ENCODE peak calls at places on chromosomes 11 and 22, in six cellular contexts. M, A, P, G, O and D are unnamed samples.
A peak's percentile ranks its signal among the peaks of the same experiment; 100 is the strongest.

GRCh38 chr22:43449205-43449830 is 37.5 kb downstream of the MPPED1 start:
- DNase-seq in M (no peak), A (no peak), P (no peak), G (no peak), O (no peak), D (no peak)

GRCh38 chr11:112085822-112086421 is 634 bp downstream of the TIMM8B start:
- DNase-seq in M (peak; percentile 18), A (no peak), P (peak; percentile 17), G (peak; percentile 43), O (peak; percentile 42), D (no peak)

GRCh38 chr11:95289378-95289777 is 58.4 kb upstream of the SESN3 start:
- DNase-seq in M (no peak), A (no peak), P (no peak), G (no peak), O (peak; percentile 30), D (no peak)

GRCh38 chr11:128503231-128503991 is 83.9 kb downstream of the ETS1 start:
- DNase-seq in M (no peak), A (no peak), P (peak; percentile 96), G (no peak), O (peak; percentile 98), D (no peak)

GRCh38 chr11:44711113-44711512 is 15.6 kb upstream of the TSPAN18 start:
- DNase-seq in M (no peak), A (no peak), P (no peak), G (no peak), O (no peak), D (peak; percentile 51)

GRCh38 chr11:84558085-84558905 is 1068.8 kb downstream of the DLG2 start:
- DNase-seq in M (peak; percentile 28), A (no peak), P (peak; percentile 53), G (peak; percentile 53), O (peak; percentile 66), D (peak; percentile 8)

GRCh38 chr11:40328890-40329617 is 1130.4 kb downstream of the LRRC4C start:
- DNase-seq in M (peak; percentile 76), A (no peak), P (peak; percentile 100), G (peak; percentile 29), O (peak; percentile 99), D (no peak)

GRCh38 chr11:12223771-12224536 is 113.6 kb downstream of the MICAL2 start:
- DNase-seq in M (no peak), A (no peak), P (peak; percentile 27), G (no peak), O (no peak), D (no peak)

GRCh38 chr22:27815826-27816530 is 14.4 kb upstream of the MN1 start:
- DNase-seq in M (no peak), A (no peak), P (no peak), G (no peak), O (no peak), D (no peak)

GRCh38 chr22:49735411-49736311 is 92.0 kb downstream of the BRD1 start:
- DNase-seq in M (no peak), A (peak; percentile 61), P (no peak), G (no peak), O (no peak), D (peak; percentile 53)

GRCh38 chr22:44351685-44352377 is 39.1 kb upstream of the SHISAL1 start:
- DNase-seq in M (no peak), A (peak; percentile 61), P (peak; percentile 95), G (peak; percentile 39), O (peak; percentile 89), D (no peak)

GRCh38 chr22:49191506-49191980 is 636.1 kb downstream of the BRD1 start:
- DNase-seq in M (no peak), A (no peak), P (no peak), G (no peak), O (no peak), D (no peak)

GRCh38 chr22:19802881-19803735 is 42.5 kb downstream of the TBX1 start:
- DNase-seq in M (no peak), A (peak; percentile 58), P (no peak), G (no peak), O (no peak), D (no peak)

GRCh38 chr11:122733301-122733686 is 77.8 kb downstream of the UBASH3B start:
- DNase-seq in M (no peak), A (no peak), P (peak; percentile 92), G (peak; percentile 47), O (peak; percentile 64), D (no peak)

GRCh38 chr11:1842149-1843097 is 3.6 kb downstream of the TNNI2 start:
- DNase-seq in M (peak; percentile 97), A (peak; percentile 74), P (no peak), G (peak; percentile 98), O (no peak), D (no peak)

GRCh38 chr11:72738199-72739141 is 13.7 kb downstream of the ARAP1 start:
- DNase-seq in M (no peak), A (peak; percentile 90), P (peak; percentile 33), G (peak; percentile 45), O (peak; percentile 73), D (no peak)

GRCh38 chr11:3855808-3856491 is 486 bp downstream of the STIM1 start:
- DNase-seq in M (peak; percentile 56), A (peak; percentile 93), P (no peak), G (peak; percentile 57), O (no peak), D (peak; percentile 14)

GRCh38 chr11:4482445-4482844 is at the start of gene OR52K1:
- DNase-seq in M (no peak), A (no peak), P (no peak), G (peak; percentile 19), O (no peak), D (no peak)

GRCh38 chr11:122619757-122620156 is 35.8 kb upstream of the UBASH3B start:
- DNase-seq in M (no peak), A (no peak), P (no peak), G (no peak), O (no peak), D (no peak)

GRCh38 chr11:128424867-128425285 is 162.5 kb downstream of the ETS1 start:
- DNase-seq in M (peak; percentile 63), A (peak; percentile 70), P (peak; percentile 66), G (no peak), O (peak; percentile 45), D (no peak)

GRCh38 chr22:22693531-22693884 is 49.1 kb downstream of the GGTLC2 start:
- DNase-seq in M (no peak), A (no peak), P (no peak), G (no peak), O (no peak), D (no peak)

GRCh38 chr11:116813781-116814471 is 9.2 kb downstream of the APOA4 start:
- DNase-seq in M (no peak), A (no peak), P (no peak), G (no peak), O (no peak), D (no peak)

GRCh38 chr22:38142606-38143005 is 32.1 kb upstream of the BAIAP2L2 start:
- DNase-seq in M (no peak), A (no peak), P (no peak), G (no peak), O (no peak), D (no peak)

GRCh38 chr22:38139901-38140300 is 29.4 kb upstream of the BAIAP2L2 start:
- DNase-seq in M (no peak), A (no peak), P (no peak), G (no peak), O (no peak), D (no peak)

GRCh38 chr22:38148252-38148651 is 33.4 kb downstream of the PLA2G6 start:
- DNase-seq in M (no peak), A (no peak), P (peak; percentile 66), G (no peak), O (peak; percentile 60), D (no peak)

GRCh38 chr22:38141574-38141973 is 31.1 kb upstream of the BAIAP2L2 start:
- DNase-seq in M (no peak), A (no peak), P (no peak), G (no peak), O (no peak), D (no peak)

DNA sequence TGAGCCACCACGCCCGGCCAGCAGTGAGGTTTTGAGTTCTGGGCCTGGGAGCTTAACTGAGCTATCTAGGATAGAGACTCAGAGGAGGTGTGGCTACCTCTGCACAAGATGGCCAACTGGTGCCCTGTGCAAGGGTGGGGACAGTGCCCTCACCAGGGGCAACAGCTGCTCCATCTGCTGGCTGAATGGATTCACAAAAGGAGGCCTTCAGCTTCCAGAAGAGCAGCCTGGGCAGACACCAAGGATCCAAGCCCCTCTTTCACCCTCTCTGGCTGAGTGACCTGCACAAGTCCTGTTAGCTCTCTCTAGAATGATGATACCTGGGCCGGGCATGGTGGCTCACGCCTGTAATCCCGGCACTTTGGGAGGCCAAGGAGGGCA is 33.5 kb upstream of the BAIAP2L2 start:
- DNase-seq in M (no peak), A (no peak), P (no peak), G (no peak), O (no peak), D (no peak)
- TF ChIP-seq CTCF in M (no peak), A (no peak), P (no peak), G (no peak), O (no peak), D (no peak)

DNA sequence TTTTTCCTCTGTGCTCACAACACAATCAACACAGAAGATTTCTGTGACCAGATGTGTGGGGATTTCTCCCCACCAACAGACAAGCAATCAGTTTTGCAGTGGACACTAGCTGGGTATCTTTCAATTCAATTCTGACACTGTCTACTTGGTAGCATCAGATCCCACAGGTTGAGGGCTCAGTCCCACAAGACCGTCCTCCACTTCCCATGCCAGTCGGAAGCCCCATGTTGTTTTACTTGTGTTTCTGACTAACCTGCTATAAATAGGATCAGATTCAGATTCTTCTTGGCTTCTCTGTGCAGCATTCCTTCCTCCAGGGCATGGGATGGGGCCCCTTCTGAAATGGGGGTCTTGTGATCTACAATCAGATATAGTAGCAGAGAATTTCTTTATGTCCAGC is 19.6 kb downstream of the ACER3 start:
- DNase-seq in M (no peak), A (no peak), P (no peak), G (no peak), O (peak; percentile 12), D (no peak)
- TF ChIP-seq CTCF in M (no peak), A (no peak), P (no peak), G (no peak), O (no peak), D (no peak)

DNA sequence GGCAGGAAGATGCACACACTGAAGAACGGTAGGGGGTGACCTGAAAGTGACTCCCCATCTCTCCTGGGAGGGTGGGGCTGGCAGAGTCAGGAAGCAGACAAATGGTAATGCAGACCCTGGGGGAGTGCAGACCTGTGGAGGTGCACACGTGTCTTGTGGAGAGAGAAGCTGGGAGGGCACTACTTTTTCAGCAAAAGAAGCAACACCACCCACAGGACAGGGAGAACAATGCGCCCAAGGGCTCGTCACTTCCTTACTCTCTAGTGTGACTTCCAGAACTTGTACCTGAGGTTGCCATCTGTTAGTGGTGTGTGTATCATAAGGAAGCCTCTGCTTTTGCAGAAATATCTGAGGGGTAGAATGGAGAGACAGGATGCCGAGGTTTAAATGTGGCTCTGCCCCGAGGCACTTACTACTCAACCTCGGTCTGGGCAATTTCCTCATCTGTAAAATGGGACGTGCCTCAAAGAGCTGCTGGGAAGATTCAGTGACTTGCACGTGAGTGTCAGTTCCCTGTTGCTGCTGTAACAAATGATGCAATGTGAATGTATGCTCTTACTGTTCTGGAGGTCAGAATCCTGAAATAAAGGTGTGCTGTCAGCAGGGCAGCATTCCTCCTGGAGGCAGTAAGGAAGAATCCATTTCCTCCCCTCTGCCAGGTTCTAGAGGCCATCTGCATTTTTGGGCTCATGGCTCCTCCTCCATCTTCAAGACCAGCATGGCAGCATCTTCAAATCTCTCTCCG is 323.4 kb downstream of the SHANK2 start:
- DNase-seq in M (no peak), A (no peak), P (no peak), G (no peak), O (no peak), D (no peak)
- TF ChIP-seq CTCF in M (no peak), A (no peak), P (no peak), G (no peak), O (no peak), D (no peak)

GRCh38 chr22:41830174-41830573 is 2.7 kb upstream of the SREBF2 start:
- DNase-seq in M (no peak), A (no peak), P (no peak), G (no peak), O (no peak), D (no peak)
- TF ChIP-seq CTCF in M (no peak), A (no peak), P (no peak), G (no peak), O (no peak), D (no peak)